ENCODE peak calls at places on chromosomes 2 and 18, in nine cellular contexts. T is neural crest cell, R is AG10803, I is tibial nerve, X is cardiac muscle cell, U is astrocyte, K is psoas muscle, H is IMR-90, A is tibial artery. E is an unnamed sample.

GRCh38 chr2:2184549-2185249 is 146.4 kb downstream of the MYT1L start:
- DNase-seq in T (no peak), R (no peak), I (no peak), X (no peak), U (no peak), K (no peak), H (no peak), A (no peak), E (no peak)

GRCh38 chr18:59249186-59249774 is 24.0 kb downstream of the RAX start:
- DNase-seq in T (peak; percentile 60), R (peak; percentile 90), I (no peak), X (peak; percentile 93), U (peak; percentile 47), K (no peak), H (peak; percentile 80), A (no peak), E (no peak)

GRCh38 chr18:45627204-45627526 is 11.9 kb downstream of the SLC14A2 start:
- DNase-seq in T (no peak), R (no peak), I (no peak), X (no peak), U (no peak), K (no peak), H (no peak), A (no peak), E (no peak)

GRCh38 chr2:101952551-101952950 is 39.2 kb upstream of the IL1R2 start:
- DNase-seq in T (no peak), R (no peak), I (no peak), X (no peak), U (no peak), K (no peak), H (no peak), A (no peak), E (no peak)

GRCh38 chr2:161273038-161273760 is 35.0 kb upstream of the PSMD14 start:
- DNase-seq in T (peak; percentile 31), R (peak; percentile 63), I (no peak), X (peak; percentile 76), U (peak; percentile 30), K (no peak), H (peak; percentile 72), A (no peak), E (no peak)

GRCh38 chr18:76258209-76258608 is 236.8 kb downstream of the ZNF516 start:
- DNase-seq in T (no peak), R (no peak), I (no peak), X (peak; percentile 33), U (peak; percentile 53), K (no peak), H (peak; percentile 19), A (no peak), E (no peak)

GRCh38 chr2:95008311-95008710 is 17.2 kb upstream of the MAL start:
- DNase-seq in T (no peak), R (no peak), I (no peak), X (no peak), U (no peak), K (peak; percentile 12), H (no peak), A (no peak), E (no peak)

GRCh38 chr2:133760366-133760765 is 192.1 kb upstream of the NCKAP5 start:
- DNase-seq in T (no peak), R (peak; percentile 62), I (no peak), X (no peak), U (peak; percentile 97), K (no peak), H (peak; percentile 95), A (no peak), E (no peak)

GRCh38 chr18:32469190-32469611 is 1.5 kb downstream of the GAREM1 start:
- DNase-seq in T (no peak), R (peak; percentile 5), I (no peak), X (peak; percentile 43), U (peak; percentile 15), K (peak; percentile 62), H (peak; percentile 36), A (peak; percentile 38), E (no peak)

GRCh38 chr18:37242091-37242490 is 323.5 kb downstream of the CELF4 start:
- DNase-seq in T (no peak), R (no peak), I (no peak), X (no peak), U (no peak), K (no peak), H (no peak), A (no peak), E (no peak)

GRCh38 chr2:174546519-174547506 is 50.8 kb downstream of the WIPF1 start:
- DNase-seq in T (no peak), R (peak; percentile 39), I (no peak), X (peak; percentile 65), U (no peak), K (no peak), H (peak; percentile 43), A (no peak), E (peak; percentile 49)
- TF ChIP-seq CTCF in T (peak; percentile 47), R (peak; percentile 65), I (peak; percentile 43), X (peak; percentile 62), U (peak; percentile 17), K (no peak), H (peak; percentile 61), A (no peak), E (peak; percentile 65)

GRCh38 chr18:68431111-68431921 is 283.6 kb downstream of the TMX3 start:
- DNase-seq in T (no peak), R (peak; percentile 69), I (no peak), X (no peak), U (peak; percentile 79), K (no peak), H (no peak), A (no peak), E (no peak)

GRCh38 chr18:68429809-68430208 is 285.1 kb downstream of the TMX3 start:
- DNase-seq in T (no peak), R (no peak), I (no peak), X (no peak), U (peak; percentile 32), K (no peak), H (peak; percentile 77), A (no peak), E (no peak)

GRCh38 chr18:68428026-68428425 is 286.9 kb downstream of the TMX3 start:
- DNase-seq in T (no peak), R (peak; percentile 89), I (no peak), X (peak; percentile 53), U (peak; percentile 95), K (no peak), H (peak; percentile 93), A (no peak), E (no peak)

GRCh38 chr18:68428666-68429065 is 286.2 kb downstream of the TMX3 start:
- DNase-seq in T (no peak), R (no peak), I (no peak), X (no peak), U (peak; percentile 49), K (no peak), H (no peak), A (no peak), E (no peak)

DNA sequence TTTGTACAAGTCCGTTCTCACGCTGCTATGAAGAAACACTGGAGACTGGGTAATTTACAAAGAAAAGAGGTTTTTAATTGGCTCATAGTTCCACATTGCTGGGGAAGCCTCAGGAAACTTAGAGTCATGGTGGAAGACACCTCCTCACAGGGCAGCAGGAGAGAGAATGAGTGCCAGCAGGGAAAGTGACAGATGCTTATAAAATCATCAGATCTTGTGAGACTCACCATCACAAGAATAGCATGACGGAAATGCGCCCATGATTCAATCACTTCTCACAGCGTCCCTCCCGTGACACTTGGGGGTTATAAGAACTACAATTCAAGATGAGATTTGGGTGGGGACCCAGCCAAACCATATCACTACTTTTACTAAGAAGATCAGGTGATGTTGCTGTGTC is 285.8 kb downstream of the TMX3 start:
- DNase-seq in T (no peak), R (no peak), I (no peak), X (no peak), U (no peak), K (no peak), H (no peak), A (no peak), E (no peak)
- TF ChIP-seq CTCF in T (no peak), R (no peak), I (no peak), X (no peak), U (no peak), K (no peak), H (no peak), A (no peak), E (no peak)

GRCh38 chr18:50231621-50232020 is 34.7 kb downstream of the CFAP53 start:
- DNase-seq in T (no peak), R (no peak), I (no peak), X (no peak), U (no peak), K (no peak), H (no peak), A (no peak), E (no peak)
- TF ChIP-seq CTCF in T (no peak), R (no peak), I (no peak), X (no peak), U (no peak), K (no peak), H (no peak), A (no peak), E (no peak)

GRCh38 chr18:12766986-12767433 is 64.2 kb downstream of the PSMG2 start:
- DNase-seq in T (peak; percentile 6), R (no peak), I (no peak), X (no peak), U (no peak), K (no peak), H (no peak), A (no peak), E (peak; percentile 12)
- TF ChIP-seq CTCF in T (peak; percentile 43), R (no peak), I (no peak), X (no peak), U (no peak), K (no peak), H (no peak), A (no peak), E (no peak)

DNA sequence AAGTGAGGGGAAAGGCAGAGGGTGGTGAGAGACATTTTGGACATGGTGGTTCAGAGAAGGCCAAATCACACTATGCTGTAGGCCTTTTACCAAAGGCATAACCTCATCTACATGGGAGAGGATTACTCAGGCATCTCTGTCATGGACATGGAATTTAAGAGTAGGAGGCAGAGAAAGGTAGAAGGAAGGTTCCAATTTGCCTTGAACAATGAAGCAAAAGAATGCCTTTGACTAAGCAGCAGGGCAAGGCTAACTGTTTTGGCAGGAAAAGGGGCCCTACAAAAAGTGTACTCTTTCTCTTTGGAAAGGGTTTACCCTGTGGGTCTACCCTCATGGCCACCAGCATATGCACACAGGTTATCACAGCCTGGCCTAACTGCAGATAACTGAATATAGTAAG is 45.6 kb upstream of the RNU4ATAC start:
- DNase-seq in T (no peak), R (peak; percentile 76), I (no peak), X (peak; percentile 58), U (peak; percentile 96), K (no peak), H (peak; percentile 84), A (no peak), E (no peak)
- TF ChIP-seq CTCF in T (no peak), R (no peak), I (no peak), X (no peak), U (no peak), K (no peak), H (no peak), A (no peak), E (no peak)

DNA sequence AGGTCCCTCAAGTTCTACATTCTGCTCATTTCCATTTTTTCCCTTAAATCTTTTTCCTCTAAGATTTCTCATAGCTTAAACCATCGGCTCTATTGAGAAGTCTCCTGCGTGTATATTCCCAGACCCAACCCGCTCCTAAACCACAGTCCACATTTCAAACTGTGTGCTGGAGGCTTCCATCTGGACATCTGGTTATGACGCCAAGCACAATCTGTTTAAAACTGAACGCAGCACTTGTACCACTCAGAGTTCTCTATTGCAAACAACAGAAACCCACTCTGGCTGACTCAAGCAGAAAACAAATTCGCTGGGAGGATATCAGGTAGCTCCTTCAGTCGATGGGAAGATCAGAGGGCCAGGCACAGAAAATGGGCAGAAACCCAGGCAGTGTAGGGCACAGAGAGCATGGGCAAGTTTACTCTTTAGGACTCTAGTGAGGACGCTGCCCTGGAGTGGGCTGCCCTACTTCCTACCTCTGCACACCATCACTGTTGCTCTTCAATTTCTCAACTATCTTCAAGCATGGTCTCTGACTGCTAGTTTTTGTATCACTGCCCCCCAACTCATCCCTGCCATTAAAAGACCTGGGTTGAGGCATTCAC is 5.6 kb upstream of the EML4 start:
- DNase-seq in T (no peak), R (peak; percentile 78), I (no peak), X (no peak), U (no peak), K (no peak), H (peak; percentile 92), A (no peak), E (no peak)
- TF ChIP-seq CTCF in T (no peak), R (no peak), I (no peak), X (no peak), U (no peak), K (no peak), H (no peak), A (no peak), E (no peak)

E was measured in CD14-positive monocyte.